ENCODE peak calls at places on chromosomes 5 and 9, in nine cellular contexts. I is HFF-Myc, F is stomach, A is lower leg skin, C is cardiac muscle cell, U is heart right ventricle, V is Peyer's patch, Q is astrocyte of the cerebellum, O is astrocyte. G is an unnamed sample.

GRCh38 chr5:38650540-38651275 is 94.3 kb upstream of the LIFR start:
- DNase-seq in F (no peak), I (peak), U (no peak), C (peak), V (no peak), Q (no peak), A (no peak), O (peak), G (no peak)

GRCh38 chr5:123517479-123517878 is 5.5 kb downstream of the CSNK1G3 start:
- DNase-seq in U (no peak), V (no peak), I (no peak), F (no peak), O (no peak), C (no peak), Q (no peak), A (no peak), G (no peak)

GRCh38 chr9:124306098-124306735 is 48.5 kb downstream of the NEK6 start:
- DNase-seq in O (peak), V (no peak), A (no peak), F (no peak), C (peak), Q (no peak), U (no peak), I (no peak), G (no peak)

GRCh38 chr9:77935974-77936373 is 95.6 kb downstream of the GNAQ start:
- DNase-seq in A (no peak), C (no peak), U (no peak), V (no peak), I (no peak), F (no peak), Q (no peak), O (no peak), G (no peak)

GRCh38 chr9:125409637-125410521 is 148.3 kb downstream of the GAPVD1 start:
- DNase-seq in F (no peak), A (no peak), I (peak), C (no peak), V (no peak), Q (no peak), U (no peak), O (peak), G (peak)

GRCh38 chr5:161064297-161064696 is 212.3 kb upstream of the ATP10B start:
- DNase-seq in Q (no peak), V (no peak), F (no peak), U (no peak), A (no peak), O (no peak), I (no peak), C (no peak), G (no peak)

GRCh38 chr9:134658378-134658955 is 16.9 kb downstream of the COL5A1 start:
- DNase-seq in Q (no peak), U (no peak), A (no peak), F (no peak), V (no peak), C (no peak), O (no peak), I (no peak), G (no peak)

GRCh38 chr9:15606667-15607472 is 54.0 kb downstream of the CCDC171 start:
- DNase-seq in C (peak), I (peak), F (no peak), V (no peak), A (no peak), O (peak), U (no peak), Q (peak), G (no peak)

GRCh38 chr9:38243993-38244392 is 148.5 kb upstream of the ALDH1B1 start:
- DNase-seq in O (no peak), I (no peak), F (no peak), Q (no peak), A (peak), V (no peak), C (no peak), U (no peak), G (no peak)

GRCh38 chr9:113403651-113404050 is 2.6 kb upstream of the ALAD start:
- DNase-seq in O (no peak), A (no peak), F (no peak), I (no peak), V (no peak), C (peak), U (no peak), Q (no peak), G (no peak)

GRCh38 chr9:81759680-81760215 is 70.4 kb upstream of the TLE1 start:
- DNase-seq in V (no peak), O (peak), I (peak), C (peak), A (no peak), U (no peak), Q (peak), F (no peak), G (no peak)

GRCh38 chr5:131854134-131854533 is 57.3 kb upstream of the FNIP1 start:
- DNase-seq in I (no peak), F (no peak), O (no peak), U (no peak), A (no peak), Q (no peak), V (no peak), C (peak), G (no peak)

GRCh38 chr5:139561655-139562451 is 714 bp downstream of the UBE2D2 start:
- DNase-seq in Q (no peak), I (no peak), O (peak), U (peak), V (peak), C (peak), A (peak), F (peak), G (peak)

GRCh38 chr9:10108815-10109214 is 504.0 kb downstream of the PTPRD start:
- DNase-seq in F (no peak), O (no peak), Q (no peak), C (no peak), U (no peak), A (no peak), I (no peak), V (no peak), G (no peak)

GRCh38 chr9:98986866-98987653 is 43.4 kb downstream of the COL15A1 start:
- DNase-seq in U (peak), O (no peak), V (no peak), Q (no peak), F (no peak), C (no peak), A (peak), I (no peak), G (peak)

GRCh38 chr9:17906204-17906840 is 327.5 kb downstream of the SH3GL2 start:
- DNase-seq in U (peak), C (peak), V (no peak), Q (no peak), O (no peak), F (peak), I (no peak), A (no peak), G (peak)

GRCh38 chr5:105924366-105924765 is 1746.4 kb downstream of the EFNA5 start:
- DNase-seq in U (no peak), V (no peak), F (no peak), C (no peak), Q (no peak), A (no peak), I (no peak), O (peak), G (no peak)

GRCh38 chr9:77427256-77427927 is 220.7 kb downstream of the GNA14 start:
- DNase-seq in A (peak), Q (no peak), I (no peak), C (no peak), O (no peak), V (no peak), F (no peak), U (no peak), G (no peak)

GRCh38 chr5:88786217-88786560 is 96.8 kb downstream of the MEF2C start:
- DNase-seq in C (peak), F (no peak), Q (no peak), A (no peak), O (peak), V (no peak), I (no peak), U (no peak), G (no peak)
- H3K4me3 ChIP-seq in C (peak), F (no peak), Q (peak), A (no peak), O (peak), V (no peak), I (no peak), U (peak), G (no peak)

DNA sequence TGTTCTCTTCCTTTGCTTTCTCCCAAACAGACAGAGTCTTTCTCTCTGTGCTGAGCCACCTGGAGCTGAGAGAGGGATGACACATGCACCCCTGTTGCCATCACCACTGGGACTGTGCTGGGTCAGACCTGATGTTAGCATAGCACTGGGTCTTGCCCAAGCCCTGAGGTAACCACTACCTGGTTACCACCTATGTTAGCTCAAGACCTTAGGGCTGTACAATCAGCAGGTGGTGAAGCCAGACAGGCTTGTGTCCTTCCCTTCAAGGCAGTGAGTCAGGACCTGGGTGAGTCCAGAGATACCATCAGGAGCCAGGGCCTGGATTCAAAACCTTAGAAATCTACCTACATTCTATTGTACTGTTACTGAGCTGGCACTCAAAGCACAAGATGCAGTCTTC is 32.1 kb downstream of the FST start:
- DNase-seq in A (no peak), F (no peak), V (no peak), Q (no peak), O (no peak), U (no peak), I (no peak), C (no peak), G (no peak)
- TF ChIP-seq CTCF in A (no peak), F (no peak), V (no peak), Q (no peak), O (no peak), U (no peak), I (no peak), C (no peak), G (no peak)

DNA sequence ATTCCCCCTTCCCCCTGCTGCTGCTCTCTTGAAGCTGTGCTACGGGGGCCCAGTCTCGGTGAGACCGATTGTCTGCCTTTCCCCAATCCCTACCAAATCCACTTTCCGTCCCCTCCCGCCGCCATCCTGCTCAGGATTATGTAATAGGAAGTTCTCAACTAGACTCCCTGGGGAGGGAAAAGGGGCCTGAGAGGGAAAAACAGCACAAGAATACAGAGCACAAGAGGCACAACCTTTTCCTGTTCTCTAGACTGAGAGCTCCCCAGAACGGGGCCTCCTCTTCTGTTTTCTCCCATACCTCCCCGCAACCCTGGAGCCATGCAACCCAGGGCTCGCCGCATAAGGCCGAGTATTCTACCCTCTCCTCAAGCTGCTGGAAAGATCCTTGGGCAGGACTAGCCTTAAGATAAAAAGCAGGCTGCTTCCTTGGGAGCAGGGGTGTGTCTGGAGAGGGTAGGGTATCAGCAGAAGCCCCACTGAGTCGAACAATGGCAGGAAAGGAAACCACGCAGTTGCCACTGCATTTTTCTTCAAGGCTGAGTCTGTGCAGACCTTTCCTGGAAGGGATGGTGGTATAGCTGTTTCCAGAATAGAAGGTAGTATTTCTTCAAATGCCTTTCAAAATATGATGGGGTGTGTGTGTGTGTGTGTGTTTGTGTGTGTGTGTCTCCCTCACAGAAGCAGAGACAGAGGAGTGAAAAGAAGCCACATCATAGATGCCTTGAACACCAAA is 12.9 kb downstream of the MYORG start:
- DNase-seq in U (peak), C (peak), V (no peak), I (no peak), A (peak), Q (no peak), O (no peak), F (no peak), G (peak)
- H3K4me3 ChIP-seq in U (peak), C (no peak), V (no peak), I (no peak), A (no peak), Q (no peak), O (no peak), F (no peak), G (no peak)

GRCh38 chr5:18105449-18105848 is 471.2 kb downstream of the TAF11L14 start:
- DNase-seq in C (no peak), F (no peak), V (no peak), Q (no peak), O (no peak), U (no peak), A (no peak), I (no peak), G (no peak)

GRCh38 chr5:18101532-18101931 is 467.3 kb downstream of the TAF11L14 start:
- DNase-seq in I (no peak), O (no peak), C (no peak), Q (no peak), V (no peak), U (no peak), A (no peak), F (no peak), G (no peak)

DNA sequence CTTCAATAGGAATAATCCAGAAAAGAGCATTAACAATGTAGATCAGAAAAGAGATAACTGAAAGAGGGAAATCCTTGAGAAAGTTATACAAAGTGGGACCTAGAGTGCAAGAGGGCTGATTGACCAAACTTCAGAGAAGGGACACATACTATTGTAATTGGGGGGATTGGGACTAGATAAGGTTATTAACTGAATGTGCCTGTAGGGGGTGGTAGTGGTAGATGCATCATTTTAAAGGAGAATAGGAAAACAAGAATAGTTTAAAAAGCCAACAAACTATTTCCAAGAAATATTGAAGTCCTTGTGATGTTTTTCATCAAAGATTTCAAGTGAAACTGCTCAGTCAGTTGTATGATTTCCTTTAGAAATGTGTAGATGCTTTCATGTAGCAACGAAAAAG is 468.5 kb downstream of the TAF11L14 start:
- DNase-seq in C (no peak), U (no peak), F (no peak), I (no peak), V (no peak), A (no peak), O (no peak), Q (no peak), G (no peak)
- TF ChIP-seq CTCF in C (no peak), U (no peak), F (no peak), I (no peak), V (no peak), A (no peak), O (no peak), Q (no peak), G (no peak)

GRCh38 chr5:126745259-126745992 is 31.5 kb upstream of the LMNB1 start:
- DNase-seq in U (no peak), A (peak), O (no peak), I (no peak), V (no peak), F (no peak), C (no peak), Q (no peak), G (no peak)
- H3K4me3 ChIP-seq in U (no peak), A (no peak), O (no peak), I (no peak), V (no peak), F (no peak), C (no peak), Q (no peak), G (no peak)

GRCh38 chr5:36744041-36744677 is 132.4 kb upstream of the NIPBL start:
- DNase-seq in F (no peak), U (no peak), O (no peak), V (no peak), I (peak), Q (no peak), C (no peak), A (no peak), G (no peak)

GRCh38 chr5:36741138-36741537 is 134.7 kb downstream of the SLC1A3 start:
- DNase-seq in U (no peak), O (no peak), Q (no peak), I (no peak), C (peak), V (no peak), F (peak), A (no peak), G (no peak)

GRCh38 chr5:36744678-36745659 is 131.6 kb upstream of the NIPBL start:
- DNase-seq in Q (peak), F (peak), A (peak), I (no peak), V (peak), U (peak), O (peak), C (peak), G (peak)

GRCh38 chr5:36739751-36740221 is 133.4 kb downstream of the SLC1A3 start:
- DNase-seq in V (peak), U (peak), A (peak), Q (peak), C (peak), I (peak), O (peak), F (peak), G (peak)

DNA sequence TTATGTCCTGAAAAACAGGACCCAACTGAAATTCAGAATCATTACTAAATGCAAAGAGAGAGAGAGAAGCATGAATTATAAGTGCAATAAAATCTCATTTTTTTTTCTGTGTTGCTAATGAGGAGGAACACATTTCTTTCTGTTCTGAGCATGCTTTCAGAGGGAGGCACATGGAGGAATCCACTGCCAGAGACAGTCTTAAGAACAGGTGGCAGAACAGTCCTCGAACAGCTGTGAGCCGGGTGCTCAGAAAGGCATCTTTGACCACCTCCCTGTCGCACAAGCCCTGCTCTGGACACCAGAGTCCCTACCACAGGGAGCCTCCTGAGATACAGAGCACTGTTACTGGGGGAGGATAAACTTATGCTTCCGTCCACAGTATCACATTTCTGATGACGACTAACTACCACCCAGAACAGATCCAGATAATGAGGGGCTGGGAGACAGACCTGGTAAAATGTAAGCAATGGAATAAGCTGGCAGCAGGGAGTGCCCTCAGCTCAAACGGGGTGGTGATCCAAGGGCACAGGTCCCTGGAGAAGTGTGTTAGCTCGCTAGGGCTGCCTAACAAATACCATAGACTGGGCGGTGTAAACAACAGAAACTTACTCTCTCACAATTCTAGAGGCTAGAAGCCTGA is 134.0 kb downstream of the SLC1A3 start:
- DNase-seq in Q (no peak), I (no peak), U (no peak), F (peak), O (peak), V (no peak), A (no peak), C (peak), G (no peak)
- TF ChIP-seq CTCF in Q (no peak), I (no peak), U (no peak), F (no peak), O (no peak), V (no peak), A (no peak), C (no peak), G (no peak)

DNA sequence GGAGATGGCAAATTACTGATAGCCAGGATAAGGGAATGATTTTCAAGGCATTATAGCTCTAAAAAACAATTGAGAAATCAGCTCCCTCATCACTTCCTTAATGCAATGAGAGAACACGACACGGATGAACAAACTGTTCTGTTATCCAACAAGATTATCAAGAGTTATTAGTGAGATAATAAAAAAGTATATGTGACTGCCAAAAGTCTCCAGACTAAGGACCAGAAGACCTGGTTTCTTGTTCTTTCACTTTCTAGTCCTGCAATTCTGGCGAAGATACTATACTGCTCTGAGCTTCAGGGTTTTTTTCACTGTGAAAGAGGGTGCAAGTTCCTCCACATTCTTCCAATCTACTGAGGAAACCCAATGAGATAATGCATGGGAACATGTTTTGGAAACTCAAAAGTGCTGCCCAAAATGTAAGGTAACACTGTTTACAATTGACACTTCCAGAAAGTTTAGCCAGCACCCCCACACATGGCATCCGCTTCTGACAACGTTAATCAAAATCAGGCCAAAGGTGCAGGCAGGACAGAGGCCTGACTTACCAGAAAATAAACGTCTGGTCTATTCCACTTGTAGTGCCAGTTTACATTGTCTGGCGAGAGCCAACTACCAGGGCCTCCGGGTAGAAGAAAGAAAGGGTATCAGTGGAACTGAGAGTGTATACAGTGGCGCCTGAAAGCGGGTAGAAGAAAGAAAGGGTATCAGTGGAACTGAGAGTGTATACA is 254.3 kb downstream of the DOCK8 start:
- DNase-seq in Q (no peak), F (no peak), I (no peak), V (no peak), U (no peak), O (no peak), A (no peak), C (peak), G (no peak)
- H3K4me3 ChIP-seq in Q (no peak), F (peak), I (no peak), V (no peak), U (peak), O (no peak), A (no peak), C (no peak), G (peak)

DNA sequence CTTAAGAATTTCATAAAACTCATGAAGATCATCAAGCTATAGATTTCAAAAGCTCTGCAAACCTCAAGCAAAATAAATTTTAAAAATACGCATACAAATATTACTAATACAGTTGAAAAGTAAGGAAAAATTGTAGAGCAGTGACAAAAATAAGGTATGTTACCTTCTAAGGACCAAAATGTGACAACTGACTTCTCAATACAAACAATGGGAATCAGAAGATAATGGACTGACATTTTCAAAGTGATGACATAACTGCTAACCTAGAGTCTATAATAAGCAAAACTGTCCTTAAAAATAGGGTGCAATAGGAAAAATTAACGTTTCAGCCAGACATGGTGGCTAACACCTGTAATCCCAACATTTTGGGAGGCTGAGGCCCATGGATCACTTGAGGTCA is 27.1 kb downstream of the RMI1 start:
- DNase-seq in O (no peak), I (no peak), Q (no peak), A (no peak), C (no peak), F (no peak), V (no peak), U (no peak), G (no peak)
- TF ChIP-seq CTCF in O (no peak), I (no peak), Q (no peak), A (no peak), C (no peak), F (no peak), V (no peak), U (no peak), G (no peak)

DNA sequence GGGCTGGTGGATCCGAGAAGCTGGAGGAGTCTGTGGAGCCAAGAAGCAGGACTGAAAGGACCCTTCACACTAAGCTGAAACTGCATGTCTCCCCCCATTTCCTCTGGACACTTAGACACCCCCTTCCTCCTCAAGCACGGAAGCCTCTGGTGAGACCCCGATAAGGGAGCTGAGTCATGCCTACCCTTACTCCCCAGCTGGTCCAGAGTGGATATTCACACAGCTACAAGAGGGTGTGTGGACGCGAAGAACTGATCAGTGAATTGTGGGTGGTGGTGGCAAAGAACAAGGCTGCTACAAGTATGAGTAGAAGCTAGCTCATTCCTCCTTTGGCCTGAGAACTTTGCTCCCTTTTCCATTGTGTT is 4.3 kb downstream of the TLN1 start:
- DNase-seq in V (no peak), F (no peak), I (no peak), C (no peak), Q (no peak), U (no peak), A (no peak), O (no peak), G (no peak)
- H3K4me3 ChIP-seq in V (peak), F (peak), I (peak), C (peak), Q (peak), U (peak), A (no peak), O (peak), G (no peak)